ENCODE peak calls at places on chromosomes 11 and 22, in eight cellular contexts. I is neuronal stem cell; T is AG20443; B is NCI-H2171 treated with DMSO at 0.1 percent for 48 hours; J is SHP77; Q is stimulated activated CD8-positive, alpha-beta memory T cell treated with anti-CD3 and anti-CD28 coated beads, Interleukin-4, amount 100 ng/mL, for 48 hours; Y is activated naive CD8-positive, alpha-beta T cell treated with anti-CD3 and anti-CD28 coated beads, Interleukin-2, amount 50 U/mL, for 24 hours; R is activated effector memory CD4-positive, alpha-beta T cell treated with anti-CD3 and anti-CD28 coated beads, Interleukin-2, amount 50 U/mL, for 16 hours. N is an unnamed sample.

GRCh38 chr11:132898676-132899075 is 633.6 kb downstream of the OPCML start:
- DNase-seq in Q (no peak), T (no peak), B (no peak), I (no peak), R (no peak), J (no peak), Y (no peak), N (no peak)

GRCh38 chr11:14148653-14149273 is 186.2 kb downstream of the SPON1 start:
- DNase-seq in J (peak), R (no peak), B (peak), Q (no peak), I (no peak), T (peak), Y (no peak), N (no peak)

GRCh38 chr22:20440637-20441591 is 3.3 kb upstream of the SCARF2 start:
- DNase-seq in B (no peak), R (peak), T (no peak), Q (no peak), I (no peak), J (no peak), Y (no peak), N (no peak)

GRCh38 chr22:42635531-42635930 is 4.9 kb downstream of the ATP5MGL start:
- DNase-seq in J (no peak), B (no peak), Y (no peak), R (no peak), Q (peak), I (no peak), T (peak), N (no peak)

GRCh38 chr22:28937206-28938025 is 54.0 kb downstream of the ZNRF3 start:
- DNase-seq in T (no peak), R (no peak), I (no peak), B (no peak), Y (no peak), J (no peak), Q (no peak), N (no peak)

GRCh38 chr11:64918056-64918455 is 1.0 kb upstream of the ATG2A start:
- DNase-seq in J (no peak), R (no peak), Y (no peak), I (no peak), B (no peak), Q (no peak), T (peak), N (peak)

GRCh38 chr11:122604626-122605025 is 50.9 kb upstream of the UBASH3B start:
- DNase-seq in R (no peak), B (peak), Y (no peak), I (no peak), T (no peak), J (no peak), Q (no peak), N (no peak)

GRCh38 chr11:10413268-10413667 is 41.8 kb upstream of the AMPD3 start:
- DNase-seq in Y (peak), Q (no peak), R (peak), T (no peak), B (no peak), I (no peak), J (peak), N (peak)

GRCh38 chr11:108223449-108224149 is 732 bp downstream of the ATM start:
- DNase-seq in I (no peak), Q (no peak), Y (no peak), T (no peak), J (no peak), R (peak), B (no peak), N (peak)

GRCh38 chr22:50730013-50730891 is 7.8 kb upstream of the ACR start:
- DNase-seq in J (no peak), R (peak), B (no peak), I (no peak), Q (no peak), T (no peak), Y (no peak), N (no peak)

GRCh38 chr11:2077061-2077802 is 62.0 kb downstream of the IGF2 start:
- DNase-seq in B (peak), I (no peak), T (peak), J (no peak), Y (no peak), Q (peak), R (peak), N (no peak)

GRCh38 chr11:120431633-120432032 is 79.9 kb upstream of the GRIK4 start:
- DNase-seq in Y (peak), R (no peak), J (no peak), B (no peak), I (no peak), T (peak), Q (no peak), N (no peak)

GRCh38 chr11:113862430-113862829 is 12.9 kb downstream of the USP28 start:
- DNase-seq in R (no peak), T (no peak), B (no peak), I (no peak), Q (no peak), Y (no peak), J (no peak), N (no peak)

GRCh38 chr22:42644422-42645340 is 4.3 kb upstream of the ATP5MGL start:
- DNase-seq in T (peak), B (no peak), Q (no peak), R (no peak), Y (no peak), I (no peak), J (no peak), N (peak)

N was measured in GF-D8.